ENCODE peak calls at places on chromosomes 7 and 10, in four cellular contexts. Y is GM23338, P is sigmoid colon, L is HCT116. W is an unnamed sample.

GRCh38 chr7:158430308-158431034 is 157.2 kb downstream of the PTPRN2 start:
- DNase-seq in P (peak; percentile 65), L (no peak), Y (no peak), W (no peak)

GRCh38 chr7:86733783-86734182 is 90.1 kb downstream of the GRM3 start:
- DNase-seq in Y (peak; percentile 39), P (no peak), L (no peak), W (no peak)

GRCh38 chr7:30476401-30477145 is 2.0 kb downstream of the NOD1 start:
- DNase-seq in P (peak; percentile 54), Y (no peak), L (no peak), W (no peak)

GRCh38 chr7:32036557-32036956 is 33.6 kb downstream of the PDE1C start:
- DNase-seq in Y (no peak), P (no peak), L (no peak), W (no peak)

GRCh38 chr7:80665526-80665925 is 27.1 kb downstream of the CD36 start:
- DNase-seq in Y (no peak), P (no peak), L (no peak), W (no peak)

GRCh38 chr7:13848576-13849527 is 140.6 kb downstream of the ETV1 start:
- DNase-seq in Y (no peak), P (no peak), L (no peak), W (no peak)

GRCh38 chr7:149459540-149460433 is 1.1 kb downstream of the ZNF777 start:
- DNase-seq in Y (peak; percentile 43), L (no peak), P (no peak), W (no peak)

GRCh38 chr10:100930368-100930767 is 17.6 kb downstream of the SLF2 start:
- DNase-seq in P (no peak), Y (peak; percentile 26), L (no peak), W (no peak)

GRCh38 chr7:107255602-107256001 is 86.8 kb downstream of the HBP1 start:
- DNase-seq in L (no peak), Y (no peak), P (no peak), W (no peak)

GRCh38 chr10:70906953-70907618 is 18.7 kb upstream of the PCBD1 start:
- DNase-seq in Y (no peak), P (peak; percentile 39), L (no peak), W (peak; percentile 23)

DNA sequence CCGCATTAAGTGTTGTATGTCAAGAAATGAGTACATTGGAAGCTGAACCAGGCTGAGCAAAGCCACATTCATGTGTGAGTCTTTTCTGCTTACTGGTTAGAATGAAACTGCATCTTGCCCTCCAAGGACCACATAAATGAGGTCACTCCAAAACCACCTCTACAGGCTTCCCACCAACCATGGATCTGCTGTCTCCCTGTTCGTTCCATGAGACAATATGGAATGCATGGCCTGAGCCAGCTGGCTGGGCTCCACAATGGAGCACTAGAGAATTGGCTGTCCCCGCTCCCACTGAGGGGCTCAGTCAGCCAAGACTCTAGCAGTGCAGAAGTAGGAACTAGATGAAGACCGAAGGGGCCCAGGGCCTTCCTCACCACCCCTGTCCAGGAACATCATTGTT is 120.8 kb downstream of the TNS3 start:
- DNase-seq in L (no peak), P (no peak), Y (no peak), W (no peak)
- H3K4me3 ChIP-seq in L (no peak overlapping the region), P (no peak overlapping the region), Y (no peak overlapping the region), W (no peak overlapping the region)

GRCh38 chr7:7323921-7324320 is 141.6 kb downstream of the C1GALT1 start:
- DNase-seq in L (no peak), P (no peak), Y (no peak), W (no peak)

GRCh38 chr7:7324698-7325097 is 142.4 kb downstream of the C1GALT1 start:
- DNase-seq in Y (no peak), L (no peak), P (no peak), W (no peak)

GRCh38 chr7:7318610-7319009 is 136.3 kb downstream of the C1GALT1 start:
- DNase-seq in P (no peak), Y (no peak), L (no peak), W (no peak)

GRCh38 chr7:7323352-7323751 is 141.0 kb downstream of the C1GALT1 start:
- DNase-seq in Y (no peak), P (no peak), L (no peak), W (no peak)

DNA sequence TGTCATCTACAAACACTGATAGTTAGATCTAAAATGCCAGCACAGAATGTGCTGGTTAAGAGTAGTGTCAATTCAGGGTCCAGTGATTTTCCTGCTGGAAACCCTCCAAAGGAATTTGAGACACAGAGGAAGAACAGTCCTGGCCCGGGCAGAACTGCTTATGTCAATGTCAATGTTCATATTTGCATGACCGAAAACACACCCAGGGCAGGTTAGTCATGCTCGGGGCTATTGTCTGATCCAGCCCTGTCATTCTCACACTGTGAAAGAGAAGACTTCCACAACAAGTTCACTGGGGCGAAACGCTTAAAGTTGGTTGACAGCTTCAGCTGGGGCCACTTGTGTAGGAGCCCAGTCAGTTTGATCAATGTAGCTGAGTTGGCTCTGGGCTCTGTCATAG is 139.3 kb downstream of the C1GALT1 start:
- DNase-seq in P (no peak), L (no peak), Y (no peak), W (peak; percentile 44)
- TF ChIP-seq POLR2AphosphoS5 in P (no peak), L (no peak), Y (no peak), W (no peak)

GRCh38 chr10:48798486-48799254 is 114.0 kb downstream of the WDFY4 start:
- DNase-seq in Y (no peak), L (no peak), P (no peak), W (no peak)
- H3K4me3 ChIP-seq in Y (no peak overlapping the region), L (no peak overlapping the region), P (no peak overlapping the region), W (no peak overlapping the region)

DNA sequence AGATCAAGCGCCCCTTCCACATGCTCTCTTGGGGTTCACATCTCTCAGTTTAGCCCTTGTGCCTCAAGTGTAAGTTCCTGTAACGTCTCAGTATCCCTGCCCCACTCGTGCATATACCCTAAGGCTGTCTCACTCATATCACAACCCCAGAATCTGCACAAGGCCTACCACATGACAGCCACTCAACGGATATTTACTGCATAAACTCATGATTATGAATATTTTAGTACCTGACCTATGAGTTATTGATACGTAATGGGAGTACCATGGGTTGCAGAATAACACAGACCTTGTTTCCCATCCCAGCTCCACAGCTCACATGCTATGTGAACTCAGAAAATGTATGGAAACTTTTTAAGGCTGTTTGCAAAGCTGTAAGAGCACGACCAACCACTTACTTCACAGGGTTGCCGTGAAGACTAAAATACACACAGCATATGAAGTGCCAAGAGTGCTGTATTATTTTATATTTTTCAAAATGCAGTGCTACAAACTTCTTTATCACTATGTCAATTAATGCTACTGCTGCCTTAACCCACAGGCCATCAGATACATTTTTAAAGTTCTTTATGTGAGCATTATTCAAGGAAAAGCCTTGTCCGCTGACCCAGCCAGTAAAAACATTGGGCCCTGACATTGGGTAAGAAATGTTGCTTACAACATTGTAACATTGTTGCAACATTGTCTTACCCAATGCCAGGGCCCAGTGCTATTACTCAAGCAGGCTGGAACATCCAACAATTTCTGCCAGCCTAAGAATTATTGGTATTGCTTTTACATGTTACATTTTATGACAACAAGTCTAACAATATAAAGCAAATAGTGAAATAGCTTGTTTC is 97.2 kb downstream of the JAZF1 start:
- DNase-seq in P (peak; percentile 83), L (no peak), Y (no peak), W (no peak)
- TF ChIP-seq POLR2AphosphoS5 in P (peak; percentile 62), L (no peak), Y (no peak), W (peak; percentile 60)

GRCh38 chr7:94909023-94909466 is 1.7 kb downstream of the PPP1R9A start:
- DNase-seq in Y (no peak), L (no peak), P (no peak), W (no peak)

GRCh38 chr7:94912085-94912484 is 4.7 kb downstream of the PPP1R9A start:
- DNase-seq in L (no peak), Y (no peak), P (no peak), W (no peak)

GRCh38 chr7:94908204-94909022 is 1.0 kb downstream of the PPP1R9A start:
- DNase-seq in P (peak; percentile 72), L (peak; percentile 16), Y (peak; percentile 81), W (peak; percentile 29)

GRCh38 chr7:94907420-94908203 is at the start of gene PPP1R9A:
- DNase-seq in L (peak; percentile 21), P (peak; percentile 66), Y (peak; percentile 81), W (peak; percentile 61)

DNA sequence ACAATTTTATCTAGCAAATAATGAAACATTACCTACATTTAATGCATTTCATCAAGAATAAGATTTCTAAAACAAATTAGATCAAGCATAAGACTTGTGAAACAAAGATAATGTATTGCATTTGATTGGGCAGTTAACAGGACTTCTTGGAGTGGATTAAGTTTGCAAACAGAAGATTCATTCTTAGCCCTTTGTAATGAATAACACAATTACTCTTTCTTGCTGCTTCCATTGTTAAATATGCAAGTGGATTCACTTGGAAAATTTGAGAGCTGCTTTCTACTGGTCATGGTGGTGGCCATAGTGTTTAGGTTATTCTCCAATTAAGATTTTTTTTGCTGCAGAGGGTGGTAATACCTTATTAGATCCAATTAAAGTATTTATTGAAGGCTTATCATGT is 6.0 kb downstream of the PPP1R9A start:
- DNase-seq in L (no peak), Y (no peak), P (no peak), W (no peak)
- H3K4me3 ChIP-seq in L (no peak overlapping the region), Y (peak overlapping the region; percentile 30), P (no peak overlapping the region), W (no peak overlapping the region)

W was measured in transverse colon.